ENCODE peak calls at places on chromosome 3, in four cellular contexts. One of them, this sample, is unnamed.
A peak's percentile ranks its signal among the peaks of the same experiment; 100 is the strongest.

GRCh38 chr3:187777331-187778046 is 32.2 kb upstream of the BCL6 start:
- DNase-seq in HL-60: peak; percentile 74
- DNase-seq in K562: no peak
- DNase-seq in GM12878: peak; percentile 46
- DNase-seq in this sample: no peak

GRCh38 chr3:56778904-56779303 is 22.8 kb downstream of the ARHGEF3 start:
- DNase-seq in HL-60: no peak
- DNase-seq in K562: no peak
- DNase-seq in GM12878: no peak
- DNase-seq in this sample: no peak

GRCh38 chr3:172562881-172563835 is 39.9 kb upstream of the TNFSF10 start:
- DNase-seq in HL-60: peak; percentile 34
- DNase-seq in K562: no peak
- DNase-seq in GM12878: no peak
- DNase-seq in this sample: no peak

GRCh38 chr3:146077181-146077580 is 83.8 kb downstream of the PLOD2 start:
- DNase-seq in HL-60: no peak
- DNase-seq in K562: no peak
- DNase-seq in GM12878: no peak
- DNase-seq in this sample: no peak

GRCh38 chr3:158273646-158274045 is 163.8 kb downstream of the RSRC1 start:
- DNase-seq in HL-60: no peak
- DNase-seq in K562: no peak
- DNase-seq in GM12878: no peak
- DNase-seq in this sample: no peak

GRCh38 chr3:187767266-187768032 is 22.2 kb upstream of the BCL6 start:
- DNase-seq in HL-60: no peak
- DNase-seq in K562: no peak
- DNase-seq in GM12878: no peak
- DNase-seq in this sample: no peak

GRCh38 chr3:187130346-187131066 is 8.8 kb downstream of the RPL39L start:
- DNase-seq in HL-60: no peak
- DNase-seq in K562: no peak
- DNase-seq in GM12878: no peak
- DNase-seq in this sample: no peak

GRCh38 chr3:50625131-50625878 is 8.4 kb downstream of the MAPKAPK3 start:
- DNase-seq in HL-60: no peak
- DNase-seq in K562: no peak
- DNase-seq in GM12878: no peak
- DNase-seq in this sample: no peak

GRCh38 chr3:197345381-197345780 is 47.0 kb upstream of the DLG1 start:
- DNase-seq in HL-60: no peak
- DNase-seq in K562: no peak
- DNase-seq in GM12878: no peak
- DNase-seq in this sample: no peak

GRCh38 chr3:42127226-42127625 is 36.1 kb downstream of the TRAK1 start:
- DNase-seq in HL-60: no peak
- DNase-seq in K562: no peak
- DNase-seq in GM12878: no peak
- DNase-seq in this sample: no peak

GRCh38 chr3:8529738-8530525 is 28.3 kb downstream of the LMCD1 start:
- DNase-seq in HL-60: no peak
- DNase-seq in K562: no peak
- DNase-seq in GM12878: no peak
- DNase-seq in this sample: no peak

GRCh38 chr3:177565981-177566380 is 368.7 kb upstream of the TBL1XR1 start:
- DNase-seq in HL-60: no peak
- DNase-seq in K562: no peak
- DNase-seq in GM12878: no peak
- DNase-seq in this sample: no peak

GRCh38 chr3:191244242-191244867 is 45.3 kb downstream of the OSTN start:
- DNase-seq in HL-60: no peak
- DNase-seq in K562: peak; percentile 13
- DNase-seq in GM12878: no peak
- DNase-seq in this sample: no peak

DNA sequence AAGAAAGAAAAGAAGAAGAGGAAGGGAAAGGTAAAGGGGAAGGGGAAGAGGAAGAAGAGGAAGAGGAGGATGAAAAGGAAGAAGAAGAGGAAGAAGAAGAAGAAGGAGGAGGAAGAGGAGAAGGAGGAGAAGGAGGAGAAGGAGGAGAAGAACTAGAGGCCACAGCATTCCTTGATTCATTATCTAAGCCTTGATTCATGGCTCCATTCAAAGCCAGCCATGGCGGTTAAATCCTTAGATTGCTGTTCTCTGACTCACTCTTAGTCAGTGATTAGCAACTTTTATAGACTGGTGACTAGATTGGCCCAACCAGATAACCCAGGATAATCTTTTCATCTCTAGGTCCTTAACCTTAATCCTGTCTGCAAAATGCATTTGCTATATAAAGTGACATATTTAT is 47.6 kb downstream of the OSTN start:
- DNase-seq in HL-60: no peak
- DNase-seq in K562: no peak
- DNase-seq in GM12878: no peak
- DNase-seq in this sample: no peak
- TF ChIP-seq POLR2AphosphoS5 in HL-60: no peak
- TF ChIP-seq POLR2AphosphoS5 in K562: no peak
- TF ChIP-seq POLR2AphosphoS5 in GM12878: no peak
- TF ChIP-seq POLR2AphosphoS5 in this sample: no peak

DNA sequence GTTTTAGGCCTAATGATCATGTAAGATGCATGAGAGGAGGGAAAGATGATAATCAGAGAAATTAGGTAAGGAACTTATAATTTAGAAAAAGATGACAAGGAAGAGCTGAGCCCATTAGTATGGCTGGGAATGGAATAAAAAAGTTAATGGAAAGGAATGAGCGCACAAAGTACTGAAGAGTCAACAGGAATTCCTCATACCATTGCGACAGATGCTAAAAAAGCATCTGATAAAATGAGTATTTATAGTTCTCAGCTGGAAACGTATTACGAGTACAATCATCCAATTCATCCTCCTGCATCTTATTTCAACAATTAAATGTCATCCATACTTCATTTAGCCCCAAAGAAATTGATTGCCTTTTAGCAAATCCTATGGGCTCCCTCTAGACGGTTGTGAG is 58.9 kb downstream of the TMCC1 start:
- DNase-seq in HL-60: no peak
- DNase-seq in K562: no peak
- DNase-seq in GM12878: no peak
- DNase-seq in this sample: no peak
- TF ChIP-seq SPI1 in HL-60: no peak
- TF ChIP-seq SPI1 in K562: no peak
- TF ChIP-seq SPI1 in GM12878: no peak
- TF ChIP-seq SPI1 in this sample: no peak

DNA sequence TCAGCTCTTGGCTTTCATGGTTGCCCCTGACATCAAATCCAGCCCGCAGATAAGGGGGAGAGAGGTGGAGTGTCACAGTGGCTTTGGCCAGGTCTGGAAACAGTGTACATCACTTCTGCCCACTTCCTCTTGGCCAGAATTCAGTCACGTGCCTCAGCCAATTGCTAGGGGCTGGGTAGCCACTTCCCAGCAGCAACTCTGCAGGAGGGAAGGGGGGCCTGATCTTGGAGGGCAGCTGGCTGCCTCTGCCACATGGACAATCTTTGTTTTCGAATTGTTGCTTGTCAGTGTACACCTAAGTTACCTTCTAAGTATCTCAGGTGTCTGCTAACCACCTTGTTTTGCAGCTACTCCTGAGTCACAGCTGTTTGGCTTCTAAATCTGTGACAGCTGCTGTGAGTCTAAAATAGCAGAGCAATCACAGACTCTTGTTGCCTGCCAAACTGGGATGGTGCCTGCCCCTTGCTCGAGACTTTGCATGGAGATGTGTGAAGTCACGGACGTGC is 41.0 kb upstream of the LIMD1 start:
- DNase-seq in HL-60: peak; percentile 79
- DNase-seq in K562: peak; percentile 38
- DNase-seq in GM12878: no peak
- DNase-seq in this sample: peak; percentile 41
- TF ChIP-seq POLR2AphosphoS5 in HL-60: peak; percentile 29
- TF ChIP-seq POLR2AphosphoS5 in K562: no peak
- TF ChIP-seq POLR2AphosphoS5 in GM12878: no peak
- TF ChIP-seq POLR2AphosphoS5 in this sample: no peak

GRCh38 chr3:87209115-87209514 is 18.0 kb upstream of the CHMP2B start:
- DNase-seq in HL-60: no peak
- DNase-seq in K562: no peak
- DNase-seq in GM12878: no peak
- DNase-seq in this sample: no peak

GRCh38 chr3:87203807-87204206 is 23.3 kb upstream of the CHMP2B start:
- DNase-seq in HL-60: no peak
- DNase-seq in K562: no peak
- DNase-seq in GM12878: no peak
- DNase-seq in this sample: no peak

GRCh38 chr3:87206635-87207034 is 20.5 kb upstream of the CHMP2B start:
- DNase-seq in HL-60: no peak
- DNase-seq in K562: no peak
- DNase-seq in GM12878: no peak
- DNase-seq in this sample: no peak

GRCh38 chr3:87207500-87207899 is 19.6 kb upstream of the CHMP2B start:
- DNase-seq in HL-60: no peak
- DNase-seq in K562: no peak
- DNase-seq in GM12878: no peak
- DNase-seq in this sample: no peak

DNA sequence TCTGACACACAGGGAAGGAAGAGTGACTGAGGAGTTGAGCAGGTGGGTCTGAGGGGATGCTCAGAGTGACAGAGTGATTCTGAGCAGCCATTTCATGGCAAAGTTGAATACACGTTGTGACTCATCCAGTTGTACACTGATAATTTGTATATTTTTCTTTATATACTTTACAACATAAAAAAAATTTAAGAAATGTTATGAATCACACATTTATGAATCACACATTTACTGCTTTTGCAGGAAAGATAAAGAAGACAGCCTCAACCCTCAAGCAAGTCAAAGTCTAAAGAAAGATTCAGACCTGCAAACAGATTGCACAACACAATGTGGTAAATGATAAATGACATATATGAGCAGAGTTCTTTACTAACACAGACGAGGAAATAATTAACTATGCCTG is 21.0 kb upstream of the CHMP2B start:
- DNase-seq in HL-60: no peak
- DNase-seq in K562: no peak
- DNase-seq in GM12878: no peak
- DNase-seq in this sample: no peak
- TF ChIP-seq SPI1 in HL-60: no peak
- TF ChIP-seq SPI1 in K562: no peak
- TF ChIP-seq SPI1 in GM12878: no peak
- TF ChIP-seq SPI1 in this sample: no peak

DNA sequence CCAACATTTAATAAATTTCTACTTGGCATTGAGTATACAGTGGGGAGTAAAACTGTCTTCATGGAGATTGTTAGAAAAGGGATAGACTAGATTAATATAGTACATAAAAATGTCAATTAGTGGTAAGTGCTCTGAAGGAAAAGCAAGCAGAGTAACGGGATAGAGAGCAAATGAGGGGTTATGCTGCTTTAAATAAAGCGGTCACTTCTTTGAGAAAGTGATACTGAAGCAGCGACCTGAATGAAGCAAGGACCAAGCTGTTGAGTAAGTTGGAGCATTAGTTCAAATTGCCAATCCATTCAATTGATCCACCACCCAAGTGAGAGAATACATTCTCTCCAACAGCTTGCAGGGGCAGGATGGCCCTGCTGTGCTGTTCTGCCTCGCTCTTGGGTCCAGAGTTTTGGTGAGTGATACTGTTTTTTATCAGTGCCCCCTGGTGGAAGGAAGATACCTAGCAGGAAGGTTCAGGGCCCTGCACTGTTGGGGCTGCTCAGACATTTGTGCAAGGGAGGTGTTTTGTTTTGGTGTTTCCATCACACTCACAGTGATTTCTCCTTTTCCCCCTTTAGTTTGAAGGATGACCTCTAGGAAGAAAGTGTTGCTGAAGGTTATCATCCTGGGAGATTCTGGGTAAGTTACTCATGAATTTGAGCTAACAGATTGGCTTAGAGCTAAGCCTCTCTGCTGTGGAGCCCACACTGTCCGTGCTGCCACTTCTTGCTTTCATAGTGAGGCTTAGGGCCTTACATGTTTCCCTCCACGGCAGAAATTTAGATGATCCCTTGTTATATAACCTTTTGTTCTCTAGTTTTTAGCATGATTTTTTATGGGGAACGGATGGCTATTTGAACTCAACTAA is 69.0 kb downstream of the RAB7A start:
- DNase-seq in HL-60: peak; percentile 47
- DNase-seq in K562: peak; percentile 64
- DNase-seq in GM12878: no peak
- DNase-seq in this sample: peak; percentile 61
- TF ChIP-seq POLR2AphosphoS5 in HL-60: no peak
- TF ChIP-seq POLR2AphosphoS5 in K562: no peak
- TF ChIP-seq POLR2AphosphoS5 in GM12878: no peak
- TF ChIP-seq POLR2AphosphoS5 in this sample: no peak

GRCh38 chr3:60403866-60404265 is 847.4 kb downstream of the FHIT start:
- DNase-seq in HL-60: no peak
- DNase-seq in K562: no peak
- DNase-seq in GM12878: no peak
- DNase-seq in this sample: no peak

GRCh38 chr3:60399861-60400845 is 851.1 kb downstream of the FHIT start:
- DNase-seq in HL-60: peak; percentile 23
- DNase-seq in K562: no peak
- DNase-seq in GM12878: no peak
- DNase-seq in this sample: no peak

GRCh38 chr3:60395173-60395762 is 856.0 kb downstream of the FHIT start:
- DNase-seq in HL-60: no peak
- DNase-seq in K562: no peak
- DNase-seq in GM12878: no peak
- DNase-seq in this sample: no peak

GRCh38 chr3:60402951-60403350 is 848.3 kb downstream of the FHIT start:
- DNase-seq in HL-60: no peak
- DNase-seq in K562: no peak
- DNase-seq in GM12878: no peak
- DNase-seq in this sample: no peak

DNA sequence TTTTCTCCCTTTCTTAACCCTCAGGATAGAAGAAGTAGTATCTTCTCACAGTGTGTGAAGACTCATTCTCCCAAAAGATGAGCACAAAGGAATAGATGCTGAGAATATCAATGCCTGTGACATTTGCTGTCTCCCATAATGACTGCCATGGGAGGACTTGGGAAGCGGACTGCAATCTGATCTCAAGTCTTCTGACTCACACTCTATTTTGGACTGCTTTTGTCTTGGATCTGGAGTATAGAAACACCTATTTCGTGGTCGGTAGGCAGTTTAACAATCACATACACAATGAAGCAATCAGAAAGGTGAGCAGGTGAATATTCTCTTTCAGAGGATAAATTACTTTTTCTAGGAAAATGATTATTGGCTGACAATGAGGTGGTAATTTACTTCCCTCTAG is 852.0 kb downstream of the FHIT start:
- DNase-seq in HL-60: no peak
- DNase-seq in K562: no peak
- DNase-seq in GM12878: no peak
- DNase-seq in this sample: no peak
- TF ChIP-seq SPI1 in HL-60: no peak
- TF ChIP-seq SPI1 in K562: no peak
- TF ChIP-seq SPI1 in GM12878: no peak
- TF ChIP-seq SPI1 in this sample: no peak

GRCh38 chr3:164851204-164851603 is 227.1 kb downstream of the SI start:
- DNase-seq in HL-60: no peak
- DNase-seq in K562: no peak
- DNase-seq in GM12878: no peak
- DNase-seq in this sample: no peak
- TF ChIP-seq POLR2AphosphoS5 in HL-60: no peak
- TF ChIP-seq POLR2AphosphoS5 in K562: no peak
- TF ChIP-seq POLR2AphosphoS5 in GM12878: no peak
- TF ChIP-seq POLR2AphosphoS5 in this sample: no peak